ENCODE peak calls at places on chromosomes 1 and 21, in nine cellular contexts. F is GM04503; L is CD4-positive, alpha-beta T cell; I is Daoy; O is NCI-H748 treated with DMSO at 0.1 percent for 48 hours; R is endothelial cell; U is PC-9; B is ovary; G is iris pigment epithelial cell. E is an unnamed sample.

GRCh38 chr1:25806418-25806817 is 6.4 kb downstream of the SELENON start:
- DNase-seq in I (peak), O (no peak), L (no peak), G (no peak), F (no peak), U (no peak), R (no peak), B (peak), E (no peak)

GRCh38 chr1:66563094-66563800 is 29.3 kb downstream of the SGIP1 start:
- DNase-seq in L (no peak), G (peak), O (no peak), B (no peak), F (peak), R (no peak), I (peak), U (peak), E (no peak)

GRCh38 chr1:204523605-204524215 is 7.5 kb downstream of the MDM4 start:
- DNase-seq in F (no peak), G (no peak), L (no peak), R (no peak), I (peak), B (no peak), U (peak), O (no peak), E (no peak)

GRCh38 chr1:9653195-9653782 is 1.8 kb downstream of the PIK3CD start:
- DNase-seq in O (no peak), F (no peak), G (no peak), I (no peak), L (no peak), R (no peak), U (no peak), B (no peak), E (no peak)

GRCh38 chr1:212228591-212229119 is 56.6 kb upstream of the PPP2R5A start:
- DNase-seq in I (no peak), F (no peak), L (no peak), G (no peak), O (no peak), U (no peak), B (no peak), R (no peak), E (no peak)

GRCh38 chr21:33058468-33059318 is 11.2 kb upstream of the OLIG1 start:
- DNase-seq in L (no peak), U (no peak), I (no peak), O (no peak), F (no peak), R (no peak), B (no peak), G (no peak), E (no peak)

GRCh38 chr1:198639581-198640235 is 868 bp downstream of the PTPRC start:
- DNase-seq in I (no peak), R (no peak), O (no peak), F (no peak), G (no peak), L (no peak), B (no peak), U (no peak), E (no peak)

GRCh38 chr1:99119193-99119592 is 114.5 kb upstream of the PLPPR5 start:
- DNase-seq in G (no peak), U (no peak), R (no peak), O (no peak), F (no peak), L (no peak), I (no peak), B (no peak), E (no peak)

GRCh38 chr1:38285807-38286530 is 239.4 kb upstream of the POU3F1 start:
- DNase-seq in I (no peak), G (no peak), O (no peak), L (no peak), F (no peak), R (no peak), U (no peak), B (no peak), E (no peak)

GRCh38 chr21:41673071-41673470 is 93.8 kb downstream of the RIPK4 start:
- DNase-seq in U (no peak), I (no peak), L (no peak), B (no peak), O (no peak), G (no peak), F (no peak), R (no peak), E (no peak)

GRCh38 chr1:94792473-94792875 is 27.7 kb upstream of the SLC44A3 start:
- DNase-seq in L (no peak), I (peak), F (no peak), U (peak), G (peak), R (no peak), B (no peak), O (no peak), E (no peak)

GRCh38 chr1:216944864-216945505 is 221.8 kb upstream of the ESRRG start:
- DNase-seq in O (no peak), L (no peak), F (no peak), G (no peak), R (no peak), U (no peak), I (no peak), B (no peak), E (no peak)

GRCh38 chr1:198387587-198387986 is 152.9 kb downstream of the ATP6V1G3 start:
- DNase-seq in U (no peak), F (peak), O (no peak), B (no peak), R (no peak), L (no peak), I (no peak), G (peak), E (no peak)

E was measured in RWPE2.